ENCODE peak calls at places on chromosomes 16 and 17, in four cellular contexts. R, A, V and B are unnamed samples.

GRCh38 chr16:25089346-25089745 is 22.2 kb upstream of the LCMT1 start:
- ATAC-seq in R (peak; percentile 53), A (no peak), V (no peak), B (no peak)

GRCh38 chr16:89687092-89687940 is 827 bp downstream of the CDK10 start:
- ATAC-seq in R (peak; percentile 52), A (peak; percentile 37), V (peak; percentile 33), B (peak; percentile 36)

GRCh38 chr16:77993586-77993985 is 28.8 kb upstream of the CLEC3A start:
- ATAC-seq in R (no peak), A (peak; percentile 26), V (no peak), B (no peak)

GRCh38 chr17:76154935-76155845 is 14.1 kb upstream of the FOXJ1 start:
- ATAC-seq in R (no peak), A (peak; percentile 76), V (no peak), B (no peak)

GRCh38 chr16:55331648-55332185 is 7.7 kb downstream of the IRX6 start:
- ATAC-seq in R (no peak), A (no peak), V (no peak), B (no peak)

GRCh38 chr17:13562271-13562800 is 39.4 kb downstream of the HS3ST3A1 start:
- ATAC-seq in R (peak; percentile 59), A (no peak), V (no peak), B (no peak)

GRCh38 chr17:40422990-40423611 is 5.4 kb upstream of the TOP2A start:
- ATAC-seq in R (peak; percentile 56), A (no peak), V (no peak), B (no peak)

GRCh38 chr16:85092851-85093250 is 19.4 kb downstream of the CIBAR2 start:
- ATAC-seq in R (no peak), A (no peak), V (no peak), B (no peak)

GRCh38 chr16:87366930-87367329 is 16.6 kb downstream of the FBXO31 start:
- ATAC-seq in R (no peak), A (no peak), V (no peak), B (no peak)

GRCh38 chr17:48728232-48729231 is at the start of gene HOXB13:
- ATAC-seq in R (peak; percentile 37), A (peak; percentile 22), V (no peak), B (no peak)

GRCh38 chr16:31428277-31428597 is at the start of gene COX6A2:
- ATAC-seq in R (no peak), A (peak; percentile 80), V (no peak), B (no peak)

GRCh38 chr16:66026211-66026610 is 340.3 kb upstream of the CDH5 start:
- ATAC-seq in R (peak; percentile 98), A (peak; percentile 74), V (no peak), B (no peak)

GRCh38 chr17:37570527-37571093 is 38.6 kb downstream of the SYNRG start:
- ATAC-seq in R (peak; percentile 100), A (peak; percentile 78), V (peak; percentile 41), B (peak; percentile 68)

GRCh38 chr16:50216231-50216630 is 50.1 kb upstream of the ADCY7 start:
- ATAC-seq in R (no peak), A (no peak), V (no peak), B (no peak)

GRCh38 chr17:4728124-4728523 is 3.1 kb upstream of the MED11 start:
- ATAC-seq in R (no peak), A (no peak), V (peak; percentile 44), B (peak; percentile 63)

GRCh38 chr17:82316651-82317393 is 586 bp downstream of the CD7 start:
- ATAC-seq in R (no peak), A (no peak), V (peak; percentile 15), B (peak; percentile 18)

GRCh38 chr17:32490101-32490482 is 3.3 kb downstream of the CDK5R1 start:
- ATAC-seq in R (no peak), A (no peak), V (no peak), B (no peak)

GRCh38 chr16:57519796-57520360 is 16.5 kb downstream of the CCDC102A start:
- ATAC-seq in R (peak; percentile 90), A (peak; percentile 81), V (peak; percentile 94), B (peak; percentile 91)

GRCh38 chr16:46884513-46885293 is 541 bp downstream of the GPT2 start:
- ATAC-seq in R (peak; percentile 9), A (peak; percentile 14), V (peak; percentile 11), B (peak; percentile 8)

GRCh38 chr16:89739383-89739782 is 18.0 kb downstream of the ZNF276 start:
- ATAC-seq in R (no peak), A (no peak), V (no peak), B (no peak)

GRCh38 chr16:56708821-56709685 is 20.9 kb upstream of the NUP93 start:
- ATAC-seq in R (no peak), A (no peak), V (peak; percentile 52), B (peak; percentile 18)

GRCh38 chr17:64139542-64139941 is 9.6 kb upstream of the ERN1 start:
- ATAC-seq in R (no peak), A (no peak), V (no peak), B (no peak)

GRCh38 chr17:74240637-74241036 is 27.3 kb downstream of the TTYH2 start:
- ATAC-seq in R (no peak), A (no peak), V (no peak), B (no peak)

GRCh38 chr17:2837147-2837561 is 40.9 kb downstream of the RAP1GAP2 start:
- ATAC-seq in R (no peak), A (no peak), V (peak; percentile 99), B (peak; percentile 100)

GRCh38 chr17:1709971-1710806 is at the start of gene TLCD2:
- ATAC-seq in R (peak; percentile 61), A (peak; percentile 47), V (peak; percentile 46), B (peak; percentile 63)